ENCODE peak calls at places on chromosomes 7 and 10, in ten cellular contexts. I is astrocyte of the cerebellum, R is fibroblast of the aortic adventitia, U is foreskin fibroblast, F is heart right ventricle, N is astrocyte of the spinal cord, V is HCT116, D is IMR-90, T is fibroblast of villous mesenchyme, W is breast epithelium. B is an unnamed sample.

GRCh38 chr7:97198596-97198995 is 81.1 kb downstream of the SDHAF3 start:
- DNase-seq in I (no peak), R (no peak), U (no peak), F (no peak), N (no peak), V (no peak), D (no peak), T (no peak), W (no peak), B (no peak)

GRCh38 chr10:44195120-44196007 is 189.5 kb downstream of the CXCL12 start:
- DNase-seq in I (peak; percentile 95), R (peak; percentile 95), U (peak; percentile 82), F (peak; percentile 55), N (peak; percentile 96), V (no peak), D (peak; percentile 94), T (peak; percentile 89), W (peak; percentile 73), B (no peak)

GRCh38 chr10:10873289-10873688 is 144.4 kb upstream of the CELF2 start:
- DNase-seq in I (no peak), R (peak; percentile 49), U (no peak), F (no peak), N (no peak), V (no peak), D (no peak), T (no peak), W (no peak), B (no peak)

GRCh38 chr7:127588019-127588696 is at the start of gene ARF5:
- DNase-seq in I (no peak), R (peak; percentile 73), U (peak; percentile 79), F (peak; percentile 93), N (peak; percentile 78), V (peak; percentile 49), D (peak; percentile 72), T (peak; percentile 83), W (peak; percentile 86), B (peak; percentile 92)

GRCh38 chr7:43700059-43700501 is 29.2 kb downstream of the COA1 start:
- DNase-seq in I (peak; percentile 73), R (peak; percentile 90), U (peak; percentile 40), F (no peak), N (peak; percentile 82), V (peak; percentile 31), D (peak; percentile 82), T (peak; percentile 75), W (no peak), B (no peak)

GRCh38 chr10:124989526-124989925 is 47.6 kb downstream of the ZRANB1 start:
- DNase-seq in I (no peak), R (no peak), U (peak; percentile 20), F (no peak), N (no peak), V (no peak), D (no peak), T (no peak), W (no peak), B (peak; percentile 40)

GRCh38 chr7:17144313-17144712 is 154.1 kb upstream of the AHR start:
- DNase-seq in I (no peak), R (peak; percentile 13), U (no peak), F (no peak), N (peak; percentile 32), V (no peak), D (peak; percentile 46), T (peak; percentile 50), W (no peak), B (no peak)

GRCh38 chr10:96390460-96390864 is 31.7 kb upstream of the OPALIN start:
- DNase-seq in I (no peak), R (no peak), U (no peak), F (peak; percentile 75), N (no peak), V (no peak), D (no peak), T (no peak), W (peak; percentile 91), B (no peak)

GRCh38 chr7:19491821-19492452 is 216.9 kb downstream of the POLR1F start:
- DNase-seq in I (no peak), R (peak; percentile 78), U (peak; percentile 20), F (no peak), N (peak; percentile 47), V (peak; percentile 28), D (peak; percentile 66), T (peak; percentile 69), W (no peak), B (no peak)
- TF ChIP-seq CTCF in I (peak; percentile 19), R (peak; percentile 73), U (peak; percentile 47), F (peak; percentile 59), N (peak; percentile 62), V (peak; percentile 56), D (peak; percentile 75), T (peak; percentile 66), W (peak; percentile 35), B (peak; percentile 76)

GRCh38 chr10:46787321-46787615 is 124.0 kb upstream of the PTPN20 start:
- DNase-seq in I (peak; percentile 35), R (peak; percentile 70), U (peak; percentile 61), F (no peak), N (peak; percentile 46), V (no peak), D (peak; percentile 56), T (peak; percentile 48), W (no peak), B (no peak)
- TF ChIP-seq CTCF in I (no peak), R (no peak), U (peak; percentile 14), F (peak; percentile 30), N (peak; percentile 19), V (no peak), D (peak; percentile 34), T (no peak), W (no peak), B (no peak)

GRCh38 chr7:7764515-7765138 is 46.2 kb upstream of the RPA3 start:
- DNase-seq in I (no peak), R (no peak), U (no peak), F (no peak), N (no peak), V (no peak), D (no peak), T (no peak), W (no peak), B (no peak)
- TF ChIP-seq CTCF in I (no peak), R (no peak), U (no peak), F (no peak), N (no peak), V (no peak), D (no peak), T (no peak), W (no peak), B (no peak)

DNA sequence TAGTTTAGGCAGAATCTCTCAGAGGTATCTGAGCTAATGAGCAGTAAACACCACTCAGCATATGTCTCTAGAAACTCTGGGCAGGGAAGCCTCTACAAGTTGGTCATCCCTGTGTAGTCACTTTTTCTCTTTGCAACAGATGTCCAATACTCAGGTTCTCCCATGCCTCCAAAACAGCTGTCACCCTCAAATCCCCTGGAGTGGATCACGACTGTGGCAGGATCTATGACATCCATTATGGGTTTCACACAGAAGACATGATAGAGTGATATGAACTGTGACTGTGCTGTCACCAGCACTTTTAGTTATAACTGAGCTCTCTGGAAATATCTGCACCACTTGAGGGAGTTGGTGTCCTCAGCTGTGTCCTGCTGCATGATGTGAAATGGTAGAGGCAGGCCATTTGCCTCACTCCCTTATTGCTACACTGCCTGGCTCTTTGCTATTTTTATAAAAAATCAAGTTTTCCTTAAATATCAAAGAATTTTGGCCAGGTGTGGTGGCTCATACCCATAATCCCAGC is 24.1 kb upstream of the ZNRF2 start:
- DNase-seq in I (no peak), R (no peak), U (no peak), F (no peak), N (no peak), V (no peak), D (no peak), T (no peak), W (no peak), B (no peak)
- TF ChIP-seq CTCF in I (no peak), R (no peak), U (no peak), F (no peak), N (no peak), V (no peak), D (no peak), T (no peak), W (no peak), B (no peak)

DNA sequence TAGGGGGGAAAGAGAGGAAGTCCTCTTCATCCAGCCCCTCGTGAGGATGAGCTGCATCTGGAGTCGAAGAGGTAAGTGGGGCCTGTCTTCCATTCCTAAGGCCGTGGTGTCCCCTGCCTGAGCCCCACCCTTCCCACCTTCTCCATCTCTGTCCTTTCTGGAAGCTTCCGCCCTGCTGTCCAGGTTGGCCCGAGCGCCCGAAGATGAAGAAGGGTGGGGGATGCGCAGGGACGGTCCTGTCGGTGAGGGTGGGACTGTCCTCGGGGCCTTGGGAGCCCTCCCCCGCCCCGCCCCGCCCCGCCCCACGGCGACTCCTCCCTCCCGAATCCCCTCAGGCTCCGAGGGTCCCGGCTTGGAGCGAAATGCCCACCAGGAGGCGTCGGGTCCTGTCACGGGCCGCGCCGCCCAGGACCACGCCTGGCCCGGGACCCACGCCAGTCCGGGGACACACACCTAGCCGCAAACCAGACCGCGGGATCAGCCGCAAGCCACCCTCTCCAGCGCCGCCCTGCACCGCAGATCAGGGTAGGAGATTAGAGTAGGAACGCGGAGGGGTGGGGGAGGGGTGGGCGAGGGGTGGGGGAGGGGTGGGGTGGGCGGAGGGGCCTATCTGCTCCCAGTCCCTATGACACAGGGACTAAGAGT is 15.3 kb downstream of the GPRIN2 start:
- DNase-seq in I (no peak), R (no peak), U (no peak), F (no peak), N (no peak), V (no peak), D (no peak), T (no peak), W (no peak), B (peak; percentile 81)
- TF ChIP-seq CTCF in I (peak; percentile 6), R (peak; percentile 30), U (no peak), F (peak; percentile 46), N (peak; percentile 25), V (no peak), D (no peak), T (peak; percentile 13), W (no peak), B (peak; percentile 79)

GRCh38 chr10:88992945-88993537 is 2.4 kb downstream of the FAS start:
- DNase-seq in I (no peak), R (peak; percentile 64), U (peak; percentile 35), F (no peak), N (peak; percentile 13), V (no peak), D (peak; percentile 54), T (peak; percentile 52), W (no peak), B (no peak)

GRCh38 chr10:88990528-88991160 is at the start of gene FAS:
- DNase-seq in I (no peak), R (peak; percentile 67), U (peak; percentile 83), F (peak; percentile 67), N (peak; percentile 64), V (peak; percentile 56), D (peak; percentile 57), T (peak; percentile 68), W (peak; percentile 75), B (peak; percentile 70)

GRCh38 chr10:88989824-88990527 is 622 bp upstream of the FAS start:
- DNase-seq in I (peak; percentile 67), R (peak; percentile 95), U (peak; percentile 87), F (no peak), N (peak; percentile 77), V (no peak), D (peak; percentile 86), T (peak; percentile 96), W (no peak), B (no peak)

GRCh38 chr10:88991900-88992237 is 1.3 kb downstream of the FAS start:
- DNase-seq in I (no peak), R (no peak), U (no peak), F (no peak), N (no peak), V (no peak), D (no peak), T (no peak), W (no peak), B (no peak)

GRCh38 chr10:88991161-88991899 is 732 bp downstream of the FAS start:
- DNase-seq in I (peak; percentile 52), R (peak; percentile 75), U (peak; percentile 63), F (peak; percentile 78), N (peak; percentile 82), V (peak; percentile 35), D (peak; percentile 68), T (peak; percentile 79), W (peak; percentile 72), B (peak; percentile 73)
- TF ChIP-seq CTCF in I (peak; percentile 8), R (peak; percentile 8), U (no peak), F (peak; percentile 26), N (peak; percentile 9), V (no peak), D (no peak), T (peak; percentile 10), W (peak; percentile 6), B (no peak)

B was measured in type B pancreatic cell.